ENCODE peak calls at places on chromosomes 4 and X, in six cellular contexts. W is upper lobe of left lung, M is heart left ventricle, K is IMR-90, Y is A549, I is body of pancreas. L is an unnamed sample.

GRCh38 chr4:182918044-182918607 is 940 bp upstream of the DCTD start:
- DNase-seq in W (no peak), M (no peak), K (no peak), Y (no peak), I (no peak), L (no peak)

GRCh38 chrX:22533898-22534297 is 261.2 kb downstream of the CBLL2 start:
- DNase-seq in W (no peak), M (no peak), K (no peak), Y (no peak), I (no peak), L (no peak)

GRCh38 chrX:68177542-68177941 is 255.8 kb downstream of the OPHN1 start:
- DNase-seq in W (no peak), M (no peak), K (peak; percentile 38), Y (no peak), I (no peak), L (no peak)

GRCh38 chrX:13330446-13330845 is 10.6 kb upstream of the ATXN3L start:
- DNase-seq in W (no peak), M (no peak), K (no peak), Y (no peak), I (no peak), L (no peak)

GRCh38 chrX:124274438-124275166 is 57.9 kb upstream of the TEX13D start:
- DNase-seq in W (no peak), M (no peak), K (no peak), Y (no peak), I (no peak), L (no peak)

GRCh38 chr4:25949166-25949748 is 35.2 kb downstream of the SMIM20 start:
- DNase-seq in W (no peak), M (no peak), K (no peak), Y (peak; percentile 44), I (peak; percentile 28), L (no peak)

GRCh38 chr4:21768349-21769310 is 179.9 kb downstream of the KCNIP4 start:
- DNase-seq in W (no peak), M (no peak), K (peak; percentile 52), Y (peak; percentile 40), I (no peak), L (no peak)

GRCh38 chrX:38375888-38376287 is 23.5 kb downstream of the OTC start:
- DNase-seq in W (no peak), M (no peak), K (no peak), Y (peak; percentile 11), I (no peak), L (no peak)

GRCh38 chrX:135489542-135489941 is 30.9 kb upstream of the INTS6L start:
- DNase-seq in W (no peak), M (no peak), K (no peak), Y (no peak), I (no peak), L (no peak)

GRCh38 chr4:19030048-19030447 is 1008.5 kb upstream of the LCORL start:
- DNase-seq in W (no peak), M (no peak), K (peak; percentile 4), Y (no peak), I (no peak), L (no peak)

GRCh38 chr4:158859661-158860060 is 90.8 kb downstream of the FNIP2 start:
- DNase-seq in W (no peak), M (no peak), K (no peak), Y (no peak), I (no peak), L (no peak)

GRCh38 chr4:152356428-152357034 is 179.4 kb downstream of the FBXW7 start:
- DNase-seq in W (no peak), M (no peak), K (peak; percentile 21), Y (no peak), I (no peak), L (no peak)

GRCh38 chr4:6987566-6987920 is 55.6 kb upstream of the TADA2B start:
- DNase-seq in W (no peak), M (no peak), K (peak; percentile 37), Y (no peak), I (no peak), L (peak; percentile 46)

DNA sequence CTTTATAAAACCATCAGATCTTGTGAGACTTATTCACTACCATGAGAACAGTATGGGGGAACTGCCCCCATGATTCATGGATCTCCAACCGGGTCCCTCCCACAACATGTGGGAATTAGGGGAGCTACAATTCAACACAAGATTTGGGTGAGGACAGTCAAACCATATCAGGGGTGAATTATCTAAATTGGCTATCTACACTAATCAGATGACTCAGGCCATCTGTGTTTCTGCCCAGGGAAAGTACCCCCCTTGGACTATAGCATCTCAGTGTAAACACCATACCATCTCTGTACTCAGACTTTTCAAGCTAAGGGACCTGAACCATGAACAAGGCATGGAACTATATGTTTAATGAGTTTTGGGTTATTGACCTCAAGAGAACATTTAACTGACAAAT is 76.8 kb downstream of the LNX1 start:
- DNase-seq in W (no peak), M (no peak), K (peak; percentile 29), Y (no peak), I (no peak), L (no peak)
- TF ChIP-seq POLR2A in W (no peak), M (no peak), K (no peak), Y (no peak), I (no peak), L (no peak)

GRCh38 chr4:4655011-4655410 is 113.2 kb upstream of the STX18 start:
- DNase-seq in W (no peak), M (no peak), K (no peak), Y (no peak), I (no peak), L (no peak)
- TF ChIP-seq POLR2A in W (no peak), M (no peak), K (no peak), Y (no peak), I (no peak), L (no peak)

DNA sequence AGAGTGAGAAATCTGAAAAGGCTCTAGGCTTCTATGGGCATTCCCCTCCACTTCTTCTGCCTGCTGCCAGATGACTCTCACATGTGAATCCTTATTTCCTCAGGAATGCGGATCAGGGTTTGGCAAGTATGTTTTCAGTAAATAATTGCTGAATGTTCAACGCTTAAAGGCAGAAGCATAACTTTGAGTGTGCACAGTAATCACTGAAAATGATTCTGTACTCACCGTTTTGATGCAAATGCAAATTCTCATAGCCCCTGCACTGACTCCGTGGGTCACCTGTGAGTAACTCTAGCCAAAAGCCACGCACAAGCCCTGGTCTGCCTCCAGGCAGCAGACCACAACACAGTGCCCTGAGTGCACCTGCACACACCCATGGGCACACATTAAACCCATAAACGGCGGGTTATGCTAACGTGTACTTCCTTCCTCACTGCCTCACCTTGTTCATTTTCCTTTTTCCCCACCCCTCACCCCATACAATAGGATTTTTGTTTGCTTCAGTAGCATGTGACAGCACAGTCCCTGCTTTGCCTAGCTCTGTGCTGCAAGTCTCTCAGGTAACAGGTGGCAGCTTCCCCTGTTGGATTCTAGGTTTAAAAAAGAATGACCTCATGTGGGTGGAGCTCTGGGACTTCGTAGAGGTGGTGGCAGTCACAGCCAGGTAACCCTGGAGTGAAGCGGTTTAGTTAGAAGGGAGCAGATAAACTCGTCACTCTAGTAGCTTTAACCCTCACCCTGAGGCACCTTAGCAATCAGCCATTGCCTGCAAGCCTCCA is at the start of gene ARHGEF38:
- DNase-seq in W (peak; percentile 80), M (no peak), K (peak; percentile 7), Y (peak; percentile 10), I (peak; percentile 91), L (peak; percentile 16)
- TF ChIP-seq POLR2A in W (no peak), M (no peak), K (no peak), Y (no peak), I (peak; percentile 99), L (no peak)

DNA sequence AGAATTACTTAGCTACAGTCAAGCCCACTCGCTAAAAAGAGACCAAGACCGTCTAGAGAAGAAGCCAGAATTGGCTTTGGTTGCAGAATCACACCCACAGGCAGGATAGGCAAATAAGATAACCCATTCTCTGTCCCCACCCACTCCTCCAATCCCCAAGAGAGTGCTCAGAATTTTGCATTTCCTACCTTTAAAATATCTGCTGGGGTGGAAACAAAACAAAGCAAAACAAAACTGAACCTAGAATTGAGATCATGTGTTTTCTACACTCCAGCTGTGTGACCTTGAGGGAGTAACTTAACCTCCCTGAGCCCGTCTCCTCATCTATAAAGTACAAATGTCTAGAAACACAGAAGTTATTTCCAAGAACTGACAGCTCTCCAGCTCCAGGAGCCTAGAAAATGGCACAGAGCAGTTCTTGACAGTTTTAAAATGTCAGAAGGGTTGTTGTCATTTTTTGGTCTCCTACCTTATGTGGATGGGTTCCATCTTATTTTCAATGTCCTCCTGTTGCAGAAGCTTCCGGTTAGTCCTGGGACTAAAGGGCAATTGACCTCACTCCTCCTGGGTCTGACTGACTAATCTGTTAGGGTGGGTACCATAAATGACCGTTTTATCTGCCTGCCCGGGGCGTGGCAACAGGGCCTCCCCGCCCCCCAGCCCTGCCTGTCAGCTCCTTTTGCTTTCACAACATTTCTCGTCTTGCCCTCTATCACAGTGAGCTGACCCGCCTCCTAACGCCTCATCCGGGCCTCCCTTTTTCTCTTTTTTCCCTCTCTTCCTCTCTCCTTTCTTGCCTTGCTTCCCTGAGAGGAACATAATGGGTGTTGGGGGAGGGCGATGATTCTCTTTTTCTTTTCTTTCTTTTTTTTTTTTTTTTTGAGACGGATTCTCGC is 114.0 kb downstream of the RBM47 start:
- DNase-seq in W (peak; percentile 77), M (no peak), K (no peak), Y (peak; percentile 81), I (peak; percentile 47), L (no peak)
- TF ChIP-seq POLR2A in W (no peak), M (no peak), K (no peak), Y (no peak), I (peak; percentile 39), L (no peak)

DNA sequence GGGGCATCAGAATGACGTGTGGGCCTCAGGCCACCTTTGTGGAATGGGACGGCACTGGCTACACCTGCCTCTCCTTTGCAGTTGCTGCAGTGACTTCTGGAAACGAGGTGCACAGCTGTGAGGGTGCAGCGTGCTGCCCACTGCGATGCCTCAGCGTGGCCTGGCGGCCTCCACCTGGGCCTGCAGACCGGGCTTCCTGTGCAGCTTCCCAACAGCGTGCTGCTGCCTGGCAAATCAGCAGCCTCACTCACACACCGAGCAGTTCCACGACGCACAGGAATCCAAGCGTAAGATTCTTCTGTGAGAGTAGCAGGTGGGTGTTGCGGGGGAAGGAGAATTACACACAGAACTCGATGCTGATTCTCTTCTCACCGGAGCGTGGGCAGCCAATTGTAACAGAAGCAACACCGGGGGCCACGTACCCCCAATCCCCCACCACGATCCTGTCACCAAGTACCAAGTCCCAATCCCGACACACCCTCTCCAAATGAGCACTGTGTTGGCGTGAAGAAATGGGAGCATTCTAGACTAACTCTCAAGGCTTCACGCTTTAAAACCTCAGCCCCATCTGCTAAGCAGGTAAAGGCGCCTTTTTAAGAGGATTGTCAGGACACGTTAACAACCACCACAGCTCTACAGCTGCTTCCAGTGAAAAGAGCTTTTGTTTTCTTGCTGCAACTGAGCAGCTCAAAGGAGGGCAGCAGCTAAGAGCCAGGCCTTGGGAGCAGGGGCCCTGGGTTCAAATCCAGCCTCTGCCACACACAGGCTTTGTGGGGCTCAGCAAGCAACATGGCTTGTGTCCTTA is 16.9 kb downstream of the WDR1 start:
- DNase-seq in W (no peak), M (no peak), K (no peak), Y (no peak), I (no peak), L (no peak)
- TF ChIP-seq POLR2A in W (no peak), M (no peak), K (no peak), Y (no peak), I (no peak), L (no peak)

L was measured in lower leg skin.